ENCODE peak calls at places on chromosomes 6 and 20, in eight cellular contexts. D is GM12878, P is spleen, B is heart left ventricle, Z is upper lobe of left lung, H is body of pancreas, T is endothelial cell of umbilical vein, U is A549. S is an unnamed sample.

GRCh38 chr6:134317471-134318131 is at the start of gene SGK1:
- DNase-seq in U (peak), B (peak), Z (no peak), P (peak), T (peak), D (no peak), H (no peak), S (peak)

GRCh38 chr6:7194657-7195056 is 86.9 kb downstream of the RREB1 start:
- DNase-seq in T (no peak), H (no peak), Z (no peak), D (no peak), P (no peak), B (no peak), U (no peak), S (no peak)

GRCh38 chr20:19802492-19803158 is 44.6 kb downstream of the RIN2 start:
- DNase-seq in H (peak), P (no peak), U (peak), T (peak), B (no peak), Z (no peak), D (no peak), S (peak)

GRCh38 chr6:26199057-26199772 is 112.0 kb downstream of the HFE start:
- DNase-seq in H (peak), Z (peak), P (peak), U (peak), D (peak), T (peak), B (peak), S (peak)

GRCh38 chr6:151370509-151371078 is 20.8 kb downstream of the ZBTB2 start:
- DNase-seq in T (peak), Z (no peak), B (no peak), U (peak), D (no peak), P (no peak), H (no peak), S (no peak)

GRCh38 chr20:13692802-13693736 is 54.3 kb upstream of the TASP1 start:
- DNase-seq in T (no peak), D (no peak), H (no peak), B (no peak), P (no peak), U (no peak), Z (no peak), S (no peak)

GRCh38 chr6:154606457-154606856 is 96.0 kb upstream of the CNKSR3 start:
- DNase-seq in H (no peak), Z (no peak), U (no peak), B (no peak), T (no peak), P (no peak), D (peak), S (no peak)

GRCh38 chr6:1024587-1024986 is 287.3 kb upstream of the FOXQ1 start:
- DNase-seq in Z (no peak), D (no peak), B (no peak), T (no peak), H (peak), P (no peak), U (peak), S (no peak)

GRCh38 chr6:31585531-31585930 is 546 bp upstream of the LST1 start:
- DNase-seq in P (peak), Z (no peak), D (no peak), H (no peak), U (peak), T (no peak), B (no peak), S (no peak)
- H3K4me3 ChIP-seq in P (no peak), Z (no peak), D (no peak), H (no peak), U (no peak), T (no peak), B (no peak), S (no peak)

DNA sequence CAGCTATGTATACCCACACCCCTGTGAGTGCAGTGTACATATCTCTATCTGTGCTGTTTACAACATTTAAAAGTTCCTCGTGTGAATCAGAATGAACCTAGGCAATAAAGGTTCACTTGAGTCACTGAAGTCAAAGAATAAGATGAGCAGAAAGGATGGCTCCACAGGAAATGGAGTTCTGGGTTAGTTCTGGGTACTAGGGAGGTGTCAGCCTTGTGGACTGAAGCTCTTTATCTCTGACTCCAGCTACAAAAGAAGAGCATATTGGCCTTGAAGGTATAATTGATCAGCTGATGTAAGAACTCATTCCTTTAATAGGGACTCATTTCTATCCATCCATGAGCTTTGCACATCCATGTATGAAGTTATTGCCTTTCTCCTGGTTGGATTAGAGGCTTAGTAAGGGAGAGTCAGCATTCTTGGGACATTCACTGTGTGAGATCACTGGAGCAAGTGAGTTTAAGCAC is 73.9 kb upstream of the BACH2 start:
- DNase-seq in T (no peak), D (no peak), P (no peak), B (no peak), Z (no peak), H (no peak), U (no peak), S (no peak)
- H3K27ac ChIP-seq in T (no peak), D (no peak), P (no peak), B (no peak), Z (no peak), H (no peak), U (no peak), S (peak)

DNA sequence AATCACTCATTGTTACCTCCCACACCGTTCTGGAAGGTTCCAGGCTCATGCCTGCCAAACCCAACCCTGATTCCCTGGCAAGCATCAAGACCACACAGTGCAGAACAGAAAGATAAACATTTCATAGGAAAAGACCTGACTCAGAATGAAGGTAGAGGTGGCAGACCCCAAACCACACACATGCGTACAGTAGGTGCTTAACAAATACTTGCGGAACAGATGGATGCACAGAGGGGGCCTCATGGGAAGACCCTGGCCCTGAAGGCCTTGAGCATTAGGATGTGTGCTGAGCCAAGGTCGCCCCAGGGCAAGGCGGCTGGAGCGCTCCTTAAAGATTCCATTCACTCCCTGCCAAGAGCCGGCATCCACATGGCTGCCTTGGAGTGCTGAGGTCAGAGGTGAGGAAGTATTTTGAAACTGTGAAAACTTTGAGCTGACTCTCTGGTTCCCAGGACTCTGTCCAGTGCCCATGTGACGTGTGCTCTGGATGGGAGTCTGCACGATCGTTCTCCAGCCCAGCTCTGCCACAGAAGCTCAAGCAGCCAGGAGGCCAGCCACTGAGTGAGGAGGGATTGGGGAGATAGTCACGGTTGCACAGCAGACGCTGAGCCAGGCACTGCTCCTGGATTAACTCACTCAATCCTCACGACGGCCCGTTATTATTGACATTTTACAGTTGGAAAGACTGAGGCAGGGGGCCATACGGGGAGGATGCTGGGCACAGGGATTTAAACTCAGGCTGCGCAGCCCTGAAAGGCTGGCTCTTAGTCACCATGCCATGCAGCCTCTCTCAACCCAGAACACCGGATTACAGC is 65.5 kb upstream of the AFDN start:
- DNase-seq in Z (peak), B (peak), H (peak), T (peak), P (peak), U (no peak), D (no peak), S (peak)
- TF ChIP-seq POLR2A in Z (no peak), B (no peak), H (no peak), T (no peak), P (no peak), U (no peak), D (no peak), S (no peak)

DNA sequence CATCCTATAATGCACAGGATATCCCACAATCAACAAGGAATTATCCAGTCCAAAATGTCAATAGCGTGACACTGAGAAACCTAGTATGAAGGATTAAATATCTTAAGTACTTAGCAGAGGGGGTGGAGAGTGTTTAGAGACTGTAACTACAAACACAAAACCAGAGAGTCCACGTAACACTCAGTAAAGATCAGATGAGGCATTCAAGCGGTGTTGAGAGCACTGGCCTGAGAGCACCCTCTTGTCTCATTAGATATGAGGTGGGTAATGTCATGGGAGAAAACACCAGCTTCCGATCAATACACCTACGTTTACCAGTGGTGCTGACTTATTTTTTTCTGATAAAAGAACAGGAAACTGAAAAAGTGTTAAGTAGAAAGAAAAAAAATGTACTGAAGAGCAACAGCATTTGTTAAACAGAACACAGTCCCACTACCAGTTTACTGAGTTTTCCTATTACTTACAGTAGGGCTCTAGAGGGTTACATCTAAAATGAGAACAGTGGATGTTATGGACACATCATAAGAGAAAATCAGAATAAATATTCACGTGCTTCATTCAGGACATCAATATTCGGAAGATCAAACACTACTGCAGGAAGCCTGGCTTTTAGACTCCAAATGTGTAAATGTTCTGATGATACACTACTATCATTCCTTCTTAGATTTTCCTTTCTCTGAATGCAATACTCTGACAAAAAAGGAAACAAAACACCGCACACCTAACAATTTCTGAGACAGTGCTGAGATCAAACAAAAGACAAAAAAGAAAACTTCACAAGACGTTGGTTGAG is 2.1 kb downstream of the FAM184A start:
- DNase-seq in B (no peak), P (no peak), U (no peak), T (no peak), H (no peak), D (no peak), Z (no peak), S (no peak)
- H3K4me3 ChIP-seq in B (no peak), P (no peak), U (no peak), T (no peak), H (no peak), D (no peak), Z (no peak), S (no peak)

GRCh38 chr6:158032354-158032733 is 50.7 kb downstream of the SYNJ2 start:
- DNase-seq in B (no peak), H (no peak), D (no peak), P (no peak), Z (no peak), U (no peak), T (no peak), S (no peak)
- H3K27ac ChIP-seq in B (peak), H (no peak), D (no peak), P (peak), Z (no peak), U (peak), T (peak), S (no peak)

DNA sequence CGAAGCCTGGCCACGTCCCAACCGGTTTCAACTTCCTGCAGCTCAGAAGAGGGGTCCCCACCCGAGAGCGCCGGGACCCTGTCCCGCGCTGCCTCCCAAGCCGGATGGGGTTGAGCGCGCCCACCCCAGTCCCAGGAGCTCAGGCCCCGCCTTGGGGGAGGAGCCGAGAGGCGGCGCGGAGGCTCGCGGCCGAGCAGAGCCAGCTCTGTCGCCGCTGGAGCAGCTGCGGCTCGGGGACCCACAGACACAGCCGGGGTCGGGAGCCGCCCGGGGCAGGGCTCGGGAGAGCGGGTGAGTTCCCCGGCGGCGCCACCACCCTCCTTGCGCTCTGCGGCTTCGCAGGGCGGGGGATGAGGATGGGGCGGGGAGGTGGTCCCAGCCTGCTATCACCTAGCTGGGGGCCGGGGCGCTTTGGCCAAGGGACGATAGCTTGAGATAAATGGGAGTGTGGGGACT is at the start of gene PPP1R16B:
- DNase-seq in Z (peak), B (peak), H (peak), T (peak), U (no peak), D (no peak), P (peak), S (peak)
- TF ChIP-seq POLR2A in Z (peak), B (peak), H (peak), T (peak), U (no peak), D (peak), P (peak), S (peak)

S was measured in thyroid gland.